ENCODE peak calls at places on chromosomes 7 and 10, in seven cellular contexts. N is upper lobe of left lung, R is sigmoid colon, X is SK-N-SH, M is prostate gland, O is H1, B is GM12878. E is an unnamed sample.

GRCh38 chr7:110358028-110358427 is 732.9 kb upstream of the LRRN3 start:
- DNase-seq in N (no peak), R (no peak), X (no peak), M (no peak), O (no peak), B (no peak), E (no peak)

GRCh38 chr10:4758256-4758655 is 67.8 kb upstream of the AKR1E2 start:
- DNase-seq in N (no peak), R (no peak), X (no peak), M (no peak), O (no peak), B (no peak), E (no peak)

GRCh38 chr10:1498746-1499343 is 238.5 kb downstream of the ADARB2 start:
- DNase-seq in N (no peak), R (no peak), X (no peak), M (no peak), O (no peak), B (no peak), E (no peak)

GRCh38 chr10:10209152-10209551 is 808.5 kb upstream of the CELF2 start:
- DNase-seq in N (no peak), R (peak), X (no peak), M (no peak), O (no peak), B (no peak), E (no peak)

GRCh38 chr7:151426486-151426905 is 13.4 kb downstream of the CRYGN start:
- DNase-seq in N (no peak), R (peak), X (no peak), M (peak), O (no peak), B (no peak), E (no peak)

GRCh38 chr10:103661198-103661950 is 167.9 kb downstream of the NEURL1 start:
- DNase-seq in N (peak), R (peak), X (no peak), M (peak), O (peak), B (no peak), E (peak)

GRCh38 chr7:151665363-151665762 is 145.7 kb upstream of the RHEB start:
- DNase-seq in N (no peak), R (peak), X (no peak), M (no peak), O (no peak), B (no peak), E (no peak)

GRCh38 chr10:69403519-69403918 is 13.2 kb downstream of the TACR2 start:
- DNase-seq in N (no peak), R (no peak), X (no peak), M (no peak), O (no peak), B (no peak), E (no peak)

GRCh38 chr7:127904706-127905056 is 126.6 kb downstream of the LRRC4 start:
- DNase-seq in N (no peak), R (no peak), X (no peak), M (no peak), O (no peak), B (no peak), E (no peak)

GRCh38 chr7:93226310-93226709 is at the start of gene HEPACAM2:
- DNase-seq in N (no peak), R (no peak), X (no peak), M (no peak), O (no peak), B (no peak), E (no peak)

GRCh38 chr7:100444311-100445278 is 8.3 kb upstream of the PPP1R35 start:
- DNase-seq in N (no peak), R (no peak), X (no peak), M (no peak), O (no peak), B (no peak), E (no peak)

GRCh38 chr10:94092848-94093247 is 99.1 kb downstream of the PLCE1 start:
- DNase-seq in N (no peak), R (no peak), X (no peak), M (no peak), O (no peak), B (no peak), E (no peak)

GRCh38 chr7:27184342-27185012 is 555 bp downstream of the HOXA11 start:
- DNase-seq in N (peak), R (peak), X (peak), M (peak), O (no peak), B (no peak), E (no peak)

GRCh38 chr10:1120761-1121160 is 64.6 kb downstream of the WDR37 start:
- DNase-seq in N (peak), R (no peak), X (no peak), M (no peak), O (no peak), B (no peak), E (peak)

GRCh38 chr7:91082038-91082437 is 182.2 kb upstream of the FZD1 start:
- DNase-seq in N (no peak), R (no peak), X (no peak), M (no peak), O (no peak), B (no peak), E (no peak)

GRCh38 chr7:55348502-55348901 is 16.6 kb upstream of the LANCL2 start:
- DNase-seq in N (no peak), R (no peak), X (no peak), M (no peak), O (no peak), B (no peak), E (no peak)

GRCh38 chr7:42315096-42315495 is 78.1 kb upstream of the GLI3 start:
- DNase-seq in N (no peak), R (no peak), X (no peak), M (no peak), O (no peak), B (no peak), E (no peak)

GRCh38 chr7:76166404-76167255 is 35.1 kb upstream of the SRRM3 start:
- DNase-seq in N (peak), R (peak), X (peak), M (peak), O (peak), B (peak), E (peak)
- TF ChIP-seq POLR2AphosphoS5 in N (peak), R (peak), X (peak), M (peak), O (peak), B (no peak), E (peak)

DNA sequence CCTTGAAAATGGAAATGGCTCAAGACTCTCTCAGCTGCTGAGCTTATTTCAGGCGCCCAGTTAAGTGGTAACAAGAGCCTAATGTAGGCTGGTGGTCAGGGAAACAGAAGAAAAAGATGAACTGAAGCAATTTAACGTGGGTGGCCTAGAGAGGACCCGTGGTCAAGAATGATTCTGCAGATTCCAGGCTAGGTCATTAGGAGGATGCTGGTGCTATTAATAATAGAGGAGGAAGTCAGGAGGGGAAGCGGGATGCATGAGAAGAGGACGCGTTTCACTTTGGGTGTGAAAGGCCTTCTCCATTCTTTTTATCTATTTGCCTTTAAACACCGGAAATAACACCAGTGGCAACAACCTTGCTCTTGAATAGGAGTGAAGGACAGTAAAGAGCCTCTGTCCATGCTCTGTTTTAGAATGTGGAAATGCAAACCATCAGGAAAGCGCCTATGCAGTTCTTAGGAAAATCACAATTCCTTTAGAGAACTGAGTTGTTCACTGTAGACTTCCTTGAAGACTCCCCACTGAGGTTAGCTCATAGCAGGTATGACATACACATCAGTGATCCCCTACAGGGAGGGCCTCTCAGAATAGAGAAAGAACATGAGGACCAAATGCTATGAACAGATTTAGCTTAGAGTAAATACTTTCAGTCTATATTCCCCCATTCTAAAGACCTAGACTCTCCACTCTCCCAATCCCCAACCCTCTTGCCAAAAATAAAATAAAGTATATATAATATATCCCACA is 8.6 kb downstream of the LIPA start:
- DNase-seq in N (no peak), R (no peak), X (no peak), M (no peak), O (no peak), B (no peak), E (no peak)
- H3K4me3 ChIP-seq in N (no peak), R (no peak), X (no peak), M (no peak), O (no peak), B (peak), E (no peak)

GRCh38 chr7:665251-665650 is 61.2 kb upstream of the DNAAF5 start:
- DNase-seq in N (no peak), R (peak), X (peak), M (no peak), O (no peak), B (no peak), E (no peak)

GRCh38 chr7:664402-664775 is 62.1 kb upstream of the DNAAF5 start:
- DNase-seq in N (no peak), R (peak), X (no peak), M (no peak), O (no peak), B (no peak), E (no peak)

GRCh38 chr7:666454-667292 is 59.8 kb upstream of the DNAAF5 start:
- DNase-seq in N (no peak), R (peak), X (no peak), M (no peak), O (no peak), B (no peak), E (no peak)

GRCh38 chr7:668139-668871 is 58.2 kb upstream of the DNAAF5 start:
- DNase-seq in N (no peak), R (peak), X (no peak), M (peak), O (no peak), B (no peak), E (no peak)

DNA sequence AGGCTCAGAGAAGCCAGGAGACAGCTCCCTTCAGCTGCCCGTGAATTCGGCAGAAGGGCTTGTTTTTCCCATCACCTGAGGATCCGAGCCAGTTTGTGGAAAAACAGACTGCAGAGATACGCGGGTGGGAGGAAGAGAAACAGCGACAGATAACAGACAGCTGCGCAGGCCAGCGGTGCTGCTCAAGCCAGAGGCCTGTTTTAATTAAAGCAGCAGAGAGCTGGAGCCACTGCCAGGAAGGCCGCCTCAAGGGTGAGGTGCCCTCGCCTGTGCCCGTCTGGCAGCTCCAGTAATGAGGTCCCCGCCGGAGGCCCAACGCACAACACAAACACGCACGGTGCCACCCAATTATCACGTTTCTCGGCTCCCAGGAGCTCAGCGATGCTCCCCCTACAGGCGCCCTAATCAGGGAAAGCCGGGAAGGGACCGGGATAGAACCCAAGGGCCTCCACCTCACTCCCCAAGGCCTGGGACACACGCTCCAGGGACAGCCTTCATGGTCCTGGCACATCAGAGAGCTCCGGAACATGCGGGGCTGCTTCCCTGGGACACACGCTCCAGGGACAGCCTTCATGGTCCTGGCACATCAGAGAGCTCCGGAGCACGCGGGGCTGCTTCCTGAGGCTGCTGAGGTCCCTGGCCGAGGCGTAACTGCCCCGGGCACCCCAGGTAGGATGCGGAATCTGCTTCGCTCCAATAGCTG is 60.6 kb upstream of the DNAAF5 start:
- DNase-seq in N (no peak), R (peak), X (peak), M (no peak), O (no peak), B (no peak), E (no peak)
- H3K27ac ChIP-seq in N (no peak), R (peak), X (no peak), M (no peak), O (peak), B (no peak), E (peak)

DNA sequence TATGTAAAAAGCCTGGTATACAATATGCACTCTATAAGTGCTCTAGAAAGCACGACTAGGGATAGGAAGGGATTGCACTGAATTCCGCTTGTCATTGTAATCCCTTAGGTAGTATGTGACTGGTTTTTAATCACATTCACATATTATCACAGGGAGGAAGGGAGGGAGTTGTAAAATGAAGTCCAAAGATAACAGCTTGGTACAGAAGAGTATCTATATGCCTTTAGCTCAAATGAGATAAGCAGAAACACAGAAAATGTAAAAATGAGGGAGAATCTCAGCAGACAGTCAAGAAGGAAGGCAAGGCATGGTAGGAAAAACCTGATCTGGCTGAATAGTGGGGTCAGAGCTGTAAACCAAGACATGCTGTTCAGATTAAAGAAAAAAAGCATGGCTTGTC is 63.4 kb downstream of the ABI1 start:
- DNase-seq in N (no peak), R (no peak), X (no peak), M (no peak), O (no peak), B (no peak), E (no peak)
- TF ChIP-seq POLR2AphosphoS5 in N (no peak), R (no peak), X (no peak), M (no peak), O (no peak), B (no peak), E (no peak)

GRCh38 chr10:11875499-11876281 is 52.5 kb downstream of the PROSER2 start:
- DNase-seq in N (peak), R (peak), X (no peak), M (peak), O (no peak), B (no peak), E (no peak)
- H3K4me3 ChIP-seq in N (no peak), R (no peak), X (no peak), M (no peak), O (no peak), B (no peak), E (no peak)

DNA sequence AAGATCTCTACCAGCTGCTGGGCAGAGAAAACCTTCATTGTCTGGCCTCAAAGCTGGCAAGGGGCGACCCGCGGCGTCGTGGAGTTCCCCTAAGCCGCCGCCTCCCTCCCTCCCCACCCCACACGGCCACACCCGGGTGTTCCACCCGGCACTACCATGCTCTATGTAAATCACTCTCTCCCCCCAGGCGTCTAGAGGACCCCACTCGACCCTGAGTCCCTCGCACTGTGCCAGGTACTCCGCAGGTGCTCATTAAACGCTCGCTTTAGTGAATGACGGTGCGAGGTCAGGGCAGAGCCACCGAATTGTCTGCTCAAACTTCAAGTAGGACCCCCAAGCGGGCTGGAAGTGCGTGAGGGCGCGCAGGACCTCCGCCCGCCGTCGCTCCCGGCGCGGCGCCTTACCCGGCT is 628 bp downstream of the PARP12 start:
- DNase-seq in N (peak), R (no peak), X (no peak), M (no peak), O (no peak), B (no peak), E (no peak)
- H3K27ac ChIP-seq in N (peak), R (peak), X (no peak), M (peak), O (no peak), B (no peak), E (peak)

GRCh38 chr7:37336259-37336658 is 112.4 kb downstream of the ELMO1 start:
- DNase-seq in N (no peak), R (no peak), X (no peak), M (no peak), O (no peak), B (peak), E (no peak)
- TF ChIP-seq POLR2AphosphoS5 in N (no peak), R (no peak), X (no peak), M (no peak), O (no peak), B (peak), E (no peak)

DNA sequence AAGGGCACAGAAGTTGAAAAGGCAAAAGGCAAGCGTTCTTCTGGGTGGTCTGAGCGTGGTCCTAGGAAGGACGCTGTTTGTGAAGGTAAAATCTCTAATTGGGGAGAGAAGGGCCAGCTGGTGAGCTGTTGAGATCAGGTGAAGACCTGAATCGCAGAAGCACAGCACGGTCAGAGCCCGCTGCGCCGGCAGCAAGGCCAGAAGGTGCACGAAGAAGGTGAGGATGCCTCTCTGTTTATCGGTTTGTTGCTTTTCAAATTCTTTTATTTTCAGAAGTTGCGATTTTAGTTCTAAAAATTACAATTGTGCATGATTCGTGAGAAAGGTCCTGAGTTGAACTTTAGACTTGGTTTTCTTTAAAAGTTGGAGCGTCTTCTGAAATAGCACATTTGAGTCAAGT is 247.8 kb upstream of the FOXK1 start:
- DNase-seq in N (peak), R (no peak), X (no peak), M (no peak), O (no peak), B (no peak), E (no peak)
- H3K4me3 ChIP-seq in N (no peak), R (no peak), X (no peak), M (no peak), O (no peak), B (no peak), E (no peak)

E was measured in vagina.